ENCODE peak calls at places on chromosomes 3 and 15, in six cellular contexts. O is upper lobe of left lung, M is heart left ventricle, Y is HCT116, A is thoracic aorta, S is GM23338. T is an unnamed sample. For H3K27me3, the result is how much of the 10 kb centered on the place peaks cover.

GRCh38 chr3:140467916-140468315 is 209.9 kb upstream of the TRIM42 start:
- DNase-seq in O (no peak), M (no peak), Y (no peak), A (no peak), S (no peak), T (no peak)

GRCh38 chr3:99286266-99286845 is 352.0 kb upstream of the COL8A1 start:
- DNase-seq in O (no peak), M (no peak), Y (peak), A (no peak), S (no peak), T (no peak)

GRCh38 chr15:99408236-99409096 is 157.2 kb downstream of the LRRC28 start:
- DNase-seq in O (no peak), M (peak), Y (no peak), A (no peak), S (no peak), T (no peak)

GRCh38 chr15:65032823-65033537 is 3.5 kb upstream of the MTFMT start:
- DNase-seq in O (no peak), M (peak), Y (peak), A (no peak), S (peak), T (no peak)

GRCh38 chr3:48013288-48013980 is 2.8 kb downstream of the MAP4 start:
- DNase-seq in O (no peak), M (no peak), Y (peak), A (no peak), S (no peak), T (no peak)

GRCh38 chr3:188389711-188390346 is 235.9 kb downstream of the LPP start:
- DNase-seq in O (no peak), M (peak), Y (no peak), A (no peak), S (no peak), T (no peak)

GRCh38 chr3:122031123-122031468 is 9.0 kb upstream of the ILDR1 start:
- DNase-seq in O (no peak), M (no peak), Y (no peak), A (no peak), S (no peak), T (no peak)

GRCh38 chr3:84108442-84108971 is 850.3 kb upstream of the CADM2 start:
- DNase-seq in O (no peak), M (no peak), Y (no peak), A (no peak), S (no peak), T (no peak)

GRCh38 chr15:63945005-63945788 is 101.1 kb downstream of the DAPK2 start:
- DNase-seq in O (no peak), M (peak), Y (peak), A (no peak), S (peak), T (peak)

GRCh38 chr3:177905895-177906511 is 630.2 kb upstream of the KCNMB2 start:
- DNase-seq in O (no peak), M (no peak), Y (no peak), A (no peak), S (peak), T (no peak)

GRCh38 chr15:85892232-85892631 is 97.5 kb upstream of the KLHL25 start:
- DNase-seq in O (no peak), M (no peak), Y (no peak), A (no peak), S (no peak), T (no peak)

GRCh38 chr3:98887684-98888083 is 13.8 kb downstream of the DCBLD2 start:
- DNase-seq in O (no peak), M (no peak), Y (no peak), A (no peak), S (no peak), T (no peak)

GRCh38 chr3:26350853-26351252 is 271.7 kb upstream of the LRRC3B start:
- DNase-seq in O (no peak), M (no peak), Y (no peak), A (no peak), S (no peak), T (no peak)
- H3K27ac ChIP-seq in O (no peak), M (no peak), Y (no peak), A (no peak), S (no peak), T (no peak)

DNA sequence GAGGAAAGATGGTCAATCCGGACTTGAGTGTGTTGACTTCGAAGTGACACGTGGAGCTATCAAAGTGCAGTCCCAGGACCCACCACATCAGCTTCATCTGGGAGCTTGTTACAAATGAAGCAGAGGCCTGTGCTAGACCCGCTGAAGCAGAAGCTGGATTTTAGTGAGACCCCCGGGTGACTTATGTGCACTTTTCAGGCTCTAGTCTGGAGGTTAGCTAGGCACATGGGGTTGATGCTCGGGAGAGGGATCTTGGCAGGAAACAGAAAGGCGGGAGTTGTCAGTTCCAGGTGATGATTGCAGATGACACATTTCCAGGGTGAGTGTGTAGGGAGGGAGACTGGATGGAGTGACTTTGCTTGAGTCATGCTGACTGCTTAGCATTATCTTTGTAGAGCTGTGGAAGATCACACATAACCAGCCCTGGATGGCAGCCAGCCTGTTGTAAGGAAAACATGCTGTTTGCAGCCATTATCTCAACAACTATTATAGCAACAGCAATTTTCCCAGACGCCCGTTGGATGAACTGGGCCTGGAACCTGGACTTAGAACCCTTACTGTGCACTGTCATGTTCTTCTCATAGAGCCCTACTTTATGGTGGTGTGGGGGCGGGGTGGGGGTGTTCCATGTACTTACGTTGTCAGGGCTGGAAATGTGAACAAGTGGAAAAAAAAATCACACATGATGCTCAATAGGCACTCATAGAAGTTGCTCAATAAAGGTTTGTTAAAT is 122.4 kb downstream of the THSD4 start:
- DNase-seq in O (no peak), M (peak), Y (peak), A (no peak), S (no peak), T (no peak)
- TF ChIP-seq CTCF in O (no peak), M (peak), Y (no peak), A (no peak), S (no peak), T (no peak)

GRCh38 chr15:45130291-45131000 is 652 bp downstream of the DUOX1 start:
- DNase-seq in O (no peak), M (no peak), Y (no peak), A (no peak), S (peak), T (no peak)
- H3K27me3 ChIP-seq in O (under half), M (half or more), Y (under half), A (under half), S (half or more), T (half or more)

GRCh38 chr3:187017511-187018230 is 87.3 kb downstream of the ST6GAL1 start:
- DNase-seq in O (peak), M (no peak), Y (no peak), A (no peak), S (no peak), T (no peak)

GRCh38 chr3:187013080-187013838 is 82.9 kb downstream of the ST6GAL1 start:
- DNase-seq in O (no peak), M (no peak), Y (no peak), A (no peak), S (no peak), T (no peak)

GRCh38 chr3:187014417-187014864 is 84.1 kb downstream of the ST6GAL1 start:
- DNase-seq in O (no peak), M (no peak), Y (no peak), A (no peak), S (no peak), T (no peak)

GRCh38 chr3:187016639-187017345 is 86.5 kb downstream of the ST6GAL1 start:
- DNase-seq in O (no peak), M (no peak), Y (no peak), A (no peak), S (no peak), T (no peak)

DNA sequence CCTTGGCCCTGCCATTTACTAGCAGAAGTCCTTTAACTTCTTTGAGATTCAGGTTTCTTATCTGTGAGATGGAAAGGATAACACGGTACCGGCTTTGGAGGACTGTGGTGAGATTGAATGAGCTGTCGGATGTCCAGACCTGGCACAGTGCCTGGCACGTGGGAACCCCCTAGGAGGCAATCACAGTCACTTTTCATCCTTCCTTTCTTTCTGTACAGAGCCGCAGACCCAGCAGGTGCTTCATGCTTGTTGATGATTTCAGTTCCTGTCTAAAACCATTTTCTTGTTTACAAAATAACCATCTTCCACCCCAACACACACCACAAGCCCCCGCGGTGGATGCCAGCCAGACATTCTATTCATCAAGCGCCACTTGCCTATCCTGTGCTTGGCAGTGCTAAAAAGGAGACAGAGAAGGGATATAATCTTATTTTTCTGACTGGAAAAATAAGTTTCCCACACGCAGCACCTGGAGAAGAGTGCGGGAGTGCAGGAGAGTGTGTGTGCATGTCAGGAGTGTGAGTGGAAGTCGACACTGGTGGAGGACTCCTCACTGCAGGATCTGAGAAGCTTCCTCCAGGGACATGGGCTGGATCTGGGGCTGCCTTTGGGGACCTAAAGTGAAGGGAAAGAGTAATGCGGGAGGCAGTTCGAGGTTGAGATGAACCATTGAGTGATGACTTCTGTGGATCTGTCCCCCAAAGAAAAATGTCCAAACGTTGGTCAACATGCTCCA is 85.7 kb downstream of the ST6GAL1 start:
- DNase-seq in O (no peak), M (no peak), Y (no peak), A (no peak), S (no peak), T (no peak)
- H3K27ac ChIP-seq in O (peak), M (no peak), Y (no peak), A (no peak), S (no peak), T (no peak)

DNA sequence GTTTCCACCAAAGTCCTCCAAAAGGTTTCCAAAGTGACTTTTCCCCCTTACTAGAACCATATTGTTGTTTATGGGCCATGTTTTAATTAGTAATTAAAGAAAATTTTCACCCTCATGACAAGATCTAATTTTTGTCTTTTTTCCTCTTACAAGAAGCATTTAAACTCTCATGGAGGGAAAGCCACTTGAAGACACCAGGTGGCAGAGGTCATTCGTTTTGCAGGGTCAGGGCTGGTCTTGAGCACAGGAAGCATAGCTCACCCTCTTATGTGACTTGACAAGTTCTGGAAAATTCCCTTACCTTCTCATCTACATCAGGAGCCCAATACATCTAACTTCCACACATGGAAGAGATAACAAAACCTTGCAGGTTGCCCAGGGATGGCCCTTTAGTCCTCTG is 163.7 kb downstream of the GREM1 start:
- DNase-seq in O (no peak), M (no peak), Y (no peak), A (no peak), S (peak), T (no peak)
- TF ChIP-seq CTCF in O (no peak), M (no peak), Y (no peak), A (no peak), S (peak), T (no peak)

DNA sequence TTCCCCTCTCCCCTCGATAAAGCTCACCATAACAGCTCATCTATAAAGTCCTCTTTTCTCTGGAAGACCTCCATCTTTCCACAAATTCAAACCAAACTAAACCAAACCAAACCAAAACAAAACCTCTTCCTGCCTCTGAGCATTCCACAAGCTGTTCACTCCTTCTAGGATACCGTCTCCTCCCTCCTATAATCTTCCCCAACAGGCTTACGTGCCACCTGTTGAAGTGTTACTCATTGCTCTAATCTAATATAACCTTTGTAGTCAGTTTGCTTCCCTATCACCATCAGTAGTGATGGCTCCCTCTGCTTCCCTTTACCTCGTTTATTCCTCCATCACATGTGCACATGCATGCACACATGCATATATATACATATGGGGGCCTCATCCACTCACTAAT is 12.7 kb upstream of the CCR9 start:
- DNase-seq in O (no peak), M (no peak), Y (no peak), A (no peak), S (no peak), T (no peak)
- H3K27me3 ChIP-seq in O (under half), M (under half), Y (under half), A (under half), S (under half), T (under half)

GRCh38 chr15:90529008-90529368 is 735 bp upstream of the CRTC3 start:
- DNase-seq in O (peak), M (no peak), Y (no peak), A (no peak), S (no peak), T (no peak)

GRCh38 chr15:90529369-90530249 is at the start of gene CRTC3:
- DNase-seq in O (peak), M (peak), Y (no peak), A (no peak), S (peak), T (peak)

GRCh38 chr15:90535254-90535653 is 5.5 kb downstream of the CRTC3 start:
- DNase-seq in O (no peak), M (no peak), Y (no peak), A (no peak), S (no peak), T (no peak)

GRCh38 chr15:90530250-90531051 is 728 bp downstream of the CRTC3 start:
- DNase-seq in O (peak), M (peak), Y (no peak), A (no peak), S (peak), T (peak)

DNA sequence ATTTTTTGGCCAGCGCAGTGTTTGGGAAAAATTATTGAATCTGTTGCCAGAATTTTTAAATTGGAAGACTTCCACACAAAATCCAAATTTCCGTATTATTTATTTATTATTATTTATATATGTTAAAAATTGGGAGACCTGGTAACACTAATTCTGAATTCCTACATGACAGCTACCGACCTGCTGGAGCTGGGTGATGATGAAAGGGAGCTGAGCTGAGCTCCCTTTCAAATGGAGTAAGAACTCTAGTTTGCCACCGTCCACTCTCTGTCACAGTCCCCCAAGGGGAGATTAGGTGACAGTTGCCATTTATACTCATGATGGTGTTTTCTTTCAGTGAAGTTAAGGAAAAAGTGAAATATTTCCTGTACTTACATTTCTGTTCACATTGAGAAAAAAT is 1.4 kb downstream of the CRTC3 start:
- DNase-seq in O (no peak), M (no peak), Y (no peak), A (no peak), S (no peak), T (no peak)
- H3K27ac ChIP-seq in O (no peak), M (peak), Y (no peak), A (no peak), S (no peak), T (no peak)

DNA sequence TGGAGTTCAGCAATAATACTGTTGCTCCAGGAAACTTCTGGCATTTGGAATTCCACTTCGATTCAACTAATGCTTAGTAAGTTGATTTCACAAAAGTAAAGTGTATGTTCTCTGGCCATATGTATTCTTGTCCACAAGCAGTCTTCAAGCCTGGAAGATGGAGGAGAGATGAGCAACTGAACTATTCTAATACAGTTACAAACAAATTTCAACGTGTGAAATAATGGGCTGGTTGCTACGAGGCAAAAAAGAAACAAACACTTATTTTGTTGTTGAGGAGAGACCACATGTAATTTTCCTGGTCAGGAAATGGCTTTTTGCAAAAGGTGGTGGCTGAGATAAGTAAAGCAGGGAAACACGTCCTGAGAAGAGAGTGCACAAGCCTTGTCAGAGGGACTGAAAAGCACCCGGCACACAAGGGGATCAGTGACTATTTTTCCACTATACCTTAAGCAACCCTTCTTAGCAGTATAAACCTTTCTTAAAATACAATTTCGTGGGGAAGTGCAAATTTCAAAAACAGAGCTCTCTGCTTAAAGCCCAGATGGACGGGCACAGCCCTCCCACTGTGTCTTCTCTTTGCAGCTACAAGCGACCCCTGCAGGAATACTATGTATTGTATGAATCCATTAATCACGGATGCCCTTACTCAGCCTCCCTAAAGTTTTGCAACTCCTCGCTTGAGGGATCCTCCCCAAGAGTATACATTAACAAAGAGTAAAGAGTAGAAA is 253.9 kb downstream of the IL5RA start:
- DNase-seq in O (no peak), M (no peak), Y (no peak), A (no peak), S (peak), T (no peak)
- TF ChIP-seq CTCF in O (no peak), M (no peak), Y (no peak), A (no peak), S (peak), T (no peak)

GRCh38 chr3:26627080-26627479 is 4.5 kb downstream of the LRRC3B start:
- DNase-seq in O (no peak), M (no peak), Y (no peak), A (no peak), S (no peak), T (no peak)
- H3K27me3 ChIP-seq in O (under half), M (under half), Y (under half), A (under half), S (half or more), T (under half)